ENCODE peak calls at places on chromosomes 12 and 14, in seven cellular contexts. R is foreskin keratinocyte, F is HFFc6, Z is GM12865, P is IMR-90, G is frontal cortex, U is caudate nucleus. X is an unnamed sample.

GRCh38 chr12:100295764-100296555 is 29.0 kb downstream of the SCYL2 start:
- DNase-seq in R (peak), F (peak), Z (no peak), P (peak), G (no peak), U (no peak), X (peak)

GRCh38 chr12:51448618-51449256 is 24.1 kb downstream of the SLC4A8 start:
- DNase-seq in R (peak), F (no peak), Z (no peak), P (no peak), G (no peak), U (no peak), X (no peak)

GRCh38 chr12:101777978-101778377 is 38.7 kb upstream of the SYCP3 start:
- DNase-seq in R (no peak), F (no peak), Z (no peak), P (no peak), G (no peak), U (no peak), X (no peak)

GRCh38 chr14:72679106-72679505 is 214.8 kb downstream of the DPF3 start:
- DNase-seq in R (no peak), F (no peak), Z (no peak), P (peak), G (no peak), U (no peak), X (no peak)

GRCh38 chr12:9961901-9962300 is 9.3 kb upstream of the CLEC12A start:
- DNase-seq in R (no peak), F (no peak), Z (no peak), P (no peak), G (no peak), U (no peak), X (no peak)

GRCh38 chr14:81710232-81710845 is 176.7 kb upstream of the SEL1L start:
- DNase-seq in R (peak), F (peak), Z (peak), P (peak), G (no peak), U (no peak), X (peak)

GRCh38 chr12:94798107-94798506 is 147.8 kb upstream of the TMCC3 start:
- DNase-seq in R (no peak), F (no peak), Z (no peak), P (no peak), G (no peak), U (no peak), X (no peak)

GRCh38 chr12:55842681-55843429 is at the start of gene MMP19:
- DNase-seq in R (peak), F (peak), Z (no peak), P (peak), G (no peak), U (no peak), X (peak)

GRCh38 chr12:28032811-28033537 is 60.4 kb upstream of the PTHLH start:
- DNase-seq in R (peak), F (peak), Z (no peak), P (peak), G (no peak), U (no peak), X (peak)

GRCh38 chr12:91493308-91493707 is 310.7 kb upstream of the DCN start:
- DNase-seq in R (no peak), F (no peak), Z (no peak), P (no peak), G (no peak), U (no peak), X (no peak)

GRCh38 chr12:104546575-104546974 is 89.8 kb downstream of the CHST11 start:
- DNase-seq in R (peak), F (no peak), Z (no peak), P (no peak), G (no peak), U (no peak), X (no peak)

GRCh38 chr12:67364228-67364627 is 95.1 kb downstream of the CAND1 start:
- DNase-seq in R (no peak), F (no peak), Z (no peak), P (no peak), G (no peak), U (no peak), X (peak)

X was measured in RPMI7951.